ENCODE peak calls at places on chromosomes 12 and 14, in four cellular contexts. N, R, Z and S are unnamed samples.

GRCh38 chr12:63066782-63067181 is 84.2 kb downstream of the AVPR1A start:
- DNase-seq in N (no peak), R (no peak), Z (no peak), S (no peak)

GRCh38 chr12:52906049-52906645 is 1.3 kb upstream of the KRT8 start:
- DNase-seq in N (no peak), R (no peak), Z (no peak), S (no peak)

GRCh38 chr14:101087614-101088394 is 184.3 kb upstream of the RTL1 start:
- DNase-seq in N (no peak), R (no peak), Z (peak; percentile 39), S (no peak)

GRCh38 chr14:39873793-39874192 is 441.6 kb upstream of the FBXO33 start:
- DNase-seq in N (no peak), R (no peak), Z (no peak), S (no peak)

GRCh38 chr12:126685636-126686035 is 1581.3 kb upstream of the TMEM132C start:
- DNase-seq in N (no peak), R (no peak), Z (no peak), S (no peak)

GRCh38 chr12:16359512-16360491 is 12.4 kb downstream of the MGST1 start:
- DNase-seq in N (no peak), R (no peak), Z (peak; percentile 70), S (no peak)

GRCh38 chr12:124305136-124305535 is 10.2 kb downstream of the RFLNA start:
- DNase-seq in N (no peak), R (no peak), Z (no peak), S (no peak)

GRCh38 chr12:95553202-95553943 is 2.1 kb upstream of the USP44 start:
- DNase-seq in N (no peak), R (no peak), Z (peak; percentile 78), S (no peak)

GRCh38 chr14:88437659-88438058 is 52.2 kb downstream of the SPATA7 start:
- DNase-seq in N (no peak), R (no peak), Z (no peak), S (no peak)

GRCh38 chr14:69495341-69495921 is 10.9 kb downstream of the PLEKHD1 start:
- DNase-seq in N (no peak), R (no peak), Z (no peak), S (no peak)

GRCh38 chr14:59919582-59920377 is at the start of gene LRRC9:
- DNase-seq in N (no peak), R (no peak), Z (peak; percentile 17), S (no peak)
- TF ChIP-seq CTCF in N (no peak), R (no peak), Z (no peak), S (no peak)

GRCh38 chr12:11227373-11227772 is 40.6 kb upstream of the TAS2R42 start:
- DNase-seq in N (no peak), R (no peak), Z (no peak), S (no peak)

GRCh38 chr12:11228268-11228879 is 41.1 kb downstream of the PRB3 start:
- DNase-seq in N (no peak), R (peak; percentile 39), Z (peak; percentile 57), S (no peak)
- TF ChIP-seq CTCF in N (peak; percentile 63), R (peak; percentile 73), Z (peak; percentile 78), S (peak; percentile 40)

DNA sequence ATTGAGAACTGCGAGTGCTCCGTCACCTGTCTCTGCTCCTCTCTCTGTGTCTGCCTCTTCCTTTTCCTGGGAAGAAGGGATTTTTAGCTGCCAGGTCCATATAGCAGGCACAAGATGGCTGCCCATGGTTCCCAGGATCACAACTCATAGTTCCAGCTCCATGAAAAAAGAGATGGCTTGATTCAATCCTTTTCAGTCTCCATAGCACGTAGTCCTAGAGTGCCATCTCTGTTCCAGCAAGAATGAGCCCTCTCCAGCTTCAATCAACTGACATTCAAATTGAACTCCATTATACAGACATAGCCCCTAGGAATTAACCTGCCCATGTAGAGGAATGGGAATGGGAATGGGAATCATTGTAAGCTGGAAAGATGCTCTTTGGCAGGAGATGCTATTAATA is 34.7 kb upstream of the RTRAF start:
- DNase-seq in N (no peak), R (no peak), Z (no peak), S (no peak)
- TF ChIP-seq CTCF in N (no peak), R (no peak), Z (no peak), S (no peak)

DNA sequence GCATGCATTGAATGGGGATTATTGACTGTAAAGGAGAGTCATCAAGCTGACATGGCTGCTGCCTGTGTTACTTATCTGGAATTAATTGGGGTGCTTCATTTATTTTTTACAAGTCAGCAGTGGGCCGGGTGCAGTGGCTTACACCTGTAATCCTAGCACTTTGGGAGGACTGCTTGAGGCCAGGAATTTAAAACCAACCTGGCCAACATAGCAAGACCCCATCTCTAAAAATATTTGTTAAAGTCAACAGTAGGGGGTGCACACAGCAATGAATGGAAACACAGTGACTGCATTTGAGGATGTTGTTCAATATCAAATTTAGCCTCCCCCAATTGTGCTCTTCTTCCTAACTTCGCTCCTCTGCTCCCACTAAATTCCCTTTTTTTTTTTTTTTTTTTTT is 52.1 kb downstream of the ANKRD9 start:
- DNase-seq in N (no peak), R (no peak), Z (no peak), S (no peak)
- TF ChIP-seq CTCF in N (no peak), R (no peak), Z (no peak), S (no peak)

GRCh38 chr12:108645686-108646596 is 12.2 kb upstream of the SELPLG start:
- DNase-seq in N (no peak), R (no peak), Z (no peak), S (no peak)

GRCh38 chr12:108646597-108647190 is 13.0 kb upstream of the SELPLG start:
- DNase-seq in N (no peak), R (no peak), Z (no peak), S (no peak)

GRCh38 chr12:108647936-108648287 is 14.2 kb upstream of the SELPLG start:
- DNase-seq in N (no peak), R (no peak), Z (no peak), S (no peak)

GRCh38 chr12:108648371-108648770 is 14.7 kb upstream of the SELPLG start:
- DNase-seq in N (no peak), R (no peak), Z (no peak), S (no peak)

GRCh38 chr12:108647199-108647935 is 13.7 kb upstream of the SELPLG start:
- DNase-seq in N (no peak), R (no peak), Z (no peak), S (no peak)
- TF ChIP-seq CTCF in N (peak; percentile 17), R (no peak), Z (peak; percentile 23), S (peak; percentile 17)